ENCODE peak calls at places on chromosomes 13 and 19, in five cellular contexts. F is H7, E is prostate gland, Q is left ventricle myocardium inferior, X is kidney epithelial cell. L is an unnamed sample.

GRCh38 chr19:54432144-54432738 is 16.8 kb upstream of the LENG8 start:
- DNase-seq in F (peak; percentile 15), E (peak; percentile 36), Q (no peak), X (no peak), L (no peak)

GRCh38 chr19:47781590-47782318 is 3.3 kb downstream of the SELENOW start:
- DNase-seq in F (no peak), E (peak; percentile 21), Q (peak; percentile 50), X (no peak), L (no peak)

GRCh38 chr19:14347999-14348889 is 33.0 kb upstream of the ADGRE5 start:
- DNase-seq in F (peak; percentile 97), E (peak; percentile 34), Q (peak; percentile 62), X (no peak), L (no peak)

GRCh38 chr13:48621056-48621455 is 32.7 kb upstream of the CYSLTR2 start:
- DNase-seq in F (no peak), E (no peak), Q (no peak), X (no peak), L (no peak)

GRCh38 chr13:108902557-108903155 is 273.2 kb downstream of the MYO16 start:
- DNase-seq in F (no peak), E (no peak), Q (no peak), X (no peak), L (no peak)

GRCh38 chr19:20233105-20233504 is 66.1 kb downstream of the ZNF486 start:
- DNase-seq in F (no peak), E (no peak), Q (no peak), X (no peak), L (no peak)

GRCh38 chr13:108911807-108912206 is 282.4 kb downstream of the MYO16 start:
- DNase-seq in F (no peak), E (no peak), Q (no peak), X (no peak), L (no peak)

GRCh38 chr19:37997911-37998344 is 90.9 kb downstream of the SIPA1L3 start:
- DNase-seq in F (no peak), E (no peak), Q (no peak), X (peak; percentile 76), L (peak; percentile 65)

GRCh38 chr19:52748336-52748950 is 13.6 kb upstream of the ZNF611 start:
- DNase-seq in F (peak; percentile 50), E (peak; percentile 22), Q (no peak), X (no peak), L (no peak)

GRCh38 chr13:94351292-94352000 is 128.0 kb downstream of the DCT start:
- DNase-seq in F (no peak), E (no peak), Q (no peak), X (peak; percentile 77), L (peak; percentile 68)

GRCh38 chr13:93660664-93661063 is 434.1 kb downstream of the GPC6 start:
- DNase-seq in F (no peak), E (no peak), Q (no peak), X (no peak), L (no peak)

GRCh38 chr13:75319244-75319643 is 162.7 kb downstream of the TBC1D4 start:
- DNase-seq in F (no peak), E (no peak), Q (no peak), X (no peak), L (no peak)

GRCh38 chr13:80180745-80181144 is 160.2 kb downstream of the SPRY2 start:
- DNase-seq in F (no peak), E (no peak), Q (no peak), X (no peak), L (no peak)

GRCh38 chr13:97454699-97455098 is 20.7 kb downstream of the RAP2A start:
- DNase-seq in F (no peak), E (no peak), Q (no peak), X (no peak), L (no peak)

GRCh38 chr19:49691243-49692101 is 556 bp downstream of the CPT1C start:
- DNase-seq in F (peak; percentile 92), E (no peak), Q (peak; percentile 68), X (no peak), L (no peak)

GRCh38 chr13:74206061-74206561 is 71.9 kb upstream of the KLF12 start:
- DNase-seq in F (no peak), E (no peak), Q (no peak), X (no peak), L (peak; percentile 76)

GRCh38 chr13:107799001-107799400 is 416.3 kb downstream of the LIG4 start:
- DNase-seq in F (no peak), E (no peak), Q (no peak), X (no peak), L (peak; percentile 22)

GRCh38 chr13:101706651-101707050 is 254.2 kb downstream of the ITGBL1 start:
- DNase-seq in F (no peak), E (no peak), Q (no peak), X (peak; percentile 69), L (peak; percentile 99)

GRCh38 chr19:17610384-17610783 is 54.9 kb downstream of the COLGALT1 start:
- DNase-seq in F (peak; percentile 72), E (no peak), Q (no peak), X (no peak), L (no peak)

GRCh38 chr13:25686831-25687495 is 315.2 kb downstream of the ATP8A2 start:
- DNase-seq in F (no peak), E (no peak), Q (no peak), X (no peak), L (no peak)

GRCh38 chr13:64551755-64552154 is 2678.4 kb downstream of the PCDH9 start:
- DNase-seq in F (no peak), E (no peak), Q (no peak), X (peak; percentile 18), L (peak; percentile 95)

GRCh38 chr13:30051531-30052060 is 201.2 kb upstream of the UBL3 start:
- DNase-seq in F (no peak), E (no peak), Q (no peak), X (no peak), L (no peak)

GRCh38 chr13:26923824-26924605 is 163.4 kb upstream of the GPR12 start:
- DNase-seq in F (no peak), E (no peak), Q (no peak), X (no peak), L (peak; percentile 26)

DNA sequence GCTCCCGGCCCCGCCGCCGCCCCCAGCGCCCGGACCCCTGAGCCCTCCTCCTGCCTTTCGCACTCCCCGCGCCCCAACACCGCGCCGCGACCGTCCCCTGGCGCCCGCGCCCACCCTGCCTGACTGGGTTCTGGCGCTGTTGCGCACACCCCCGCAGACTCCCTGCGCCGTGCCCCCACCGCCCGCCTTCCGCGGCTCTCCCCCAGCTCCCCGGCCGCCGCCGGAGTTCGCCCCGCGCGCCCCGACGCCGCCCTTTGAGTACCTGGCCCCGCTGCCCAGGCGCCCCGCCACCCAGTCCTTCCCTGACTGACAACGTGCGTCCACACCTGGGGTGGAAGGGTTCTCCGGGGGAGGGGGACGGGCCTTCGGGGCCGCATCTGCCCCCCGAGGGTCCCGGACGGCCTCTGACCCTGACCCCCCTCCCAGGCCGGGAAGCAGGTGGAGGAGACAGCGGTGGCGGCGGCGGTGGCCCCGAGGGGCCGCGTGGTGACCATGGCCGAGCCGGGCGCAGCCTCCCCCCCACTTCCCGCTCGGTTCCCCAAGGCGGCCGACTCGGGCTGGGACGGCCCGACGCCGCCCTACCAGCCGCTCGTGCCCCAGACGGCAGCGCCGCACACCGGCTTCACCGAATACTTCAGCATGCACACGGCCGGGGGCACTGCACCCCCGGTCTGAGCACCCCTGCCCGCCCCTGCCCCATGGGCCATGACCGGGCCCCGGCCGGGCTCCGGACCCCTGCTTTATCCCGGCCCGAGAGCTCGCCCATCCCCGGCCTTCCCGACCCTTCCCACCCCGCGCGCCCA is 1.4 kb upstream of the MEGF8 start:
- DNase-seq in F (peak; percentile 87), E (no peak), Q (no peak), X (no peak), L (no peak)
- H3K4me3 ChIP-seq in F (peak overlapping the region; percentile 47), E (peak overlapping the region; percentile 63), Q (peak overlapping the region; percentile 79), X (no peak overlapping the region), L (no peak overlapping the region)

GRCh38 chr19:18635831-18636182 is 1.0 kb upstream of the KLHL26 start:
- DNase-seq in F (no peak), E (no peak), Q (no peak), X (no peak), L (no peak)
- H3K4me3 ChIP-seq in F (no peak overlapping the region), E (peak overlapping the region; percentile 70), Q (peak overlapping the region; percentile 87), X (no peak overlapping the region), L (peak overlapping the region; percentile 72)

DNA sequence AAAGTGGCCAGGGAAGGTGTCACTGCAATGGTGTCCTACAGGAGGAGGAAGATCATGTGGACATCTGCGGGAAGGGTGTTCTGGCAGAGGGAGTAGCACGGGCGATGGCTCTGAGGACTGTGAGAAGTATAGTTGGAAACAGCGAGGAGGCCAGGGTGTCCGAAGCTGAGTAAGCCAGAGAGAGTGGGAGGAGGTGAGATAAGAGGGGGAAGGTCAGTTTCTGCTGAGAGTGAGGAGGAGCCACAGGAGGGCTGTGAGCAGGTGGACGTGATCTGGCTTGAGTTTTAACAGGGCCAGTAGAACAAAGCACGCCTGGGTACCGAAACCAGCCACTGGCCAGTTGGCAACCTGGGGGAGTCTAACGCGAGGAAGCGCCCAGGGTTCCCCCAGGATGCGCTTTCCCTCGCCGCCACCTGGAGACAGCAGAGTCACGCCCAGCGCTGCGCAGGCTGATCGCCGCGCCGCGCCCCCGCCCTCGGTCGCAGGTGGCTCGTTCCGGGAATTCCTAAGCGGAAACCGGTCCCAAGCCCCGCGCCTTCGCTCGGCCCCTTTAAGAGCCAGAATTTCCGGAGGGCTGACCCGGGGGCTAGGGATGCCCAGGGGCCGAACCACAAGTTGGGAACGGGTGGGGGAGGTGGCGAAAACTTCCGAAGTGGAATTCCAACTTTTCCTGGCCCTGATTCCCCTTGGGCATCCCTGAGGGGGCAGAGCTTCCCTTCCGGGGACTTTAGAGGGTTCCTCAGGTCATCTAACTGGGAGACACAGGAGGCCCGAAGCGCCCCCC is 1.1 kb upstream of the LSR start:
- DNase-seq in F (peak; percentile 97), E (peak; percentile 88), Q (no peak), X (peak; percentile 70), L (no peak)
- H3K4me3 ChIP-seq in F (peak overlapping the region; percentile 93), E (peak overlapping the region; percentile 64), Q (peak overlapping the region; percentile 67), X (peak overlapping the region; percentile 89), L (no peak overlapping the region)

GRCh38 chr19:2533686-2534085 is 57.8 kb downstream of the GADD45B start:
- DNase-seq in F (no peak), E (no peak), Q (no peak), X (no peak), L (no peak)

GRCh38 chr19:2533072-2533425 is 57.1 kb downstream of the GADD45B start:
- DNase-seq in F (no peak), E (no peak), Q (no peak), X (no peak), L (no peak)

GRCh38 chr19:2536461-2536860 is 60.5 kb downstream of the GADD45B start:
- DNase-seq in F (peak; percentile 35), E (no peak), Q (no peak), X (no peak), L (no peak)

GRCh38 chr19:2532252-2533071 is 56.5 kb downstream of the GADD45B start:
- DNase-seq in F (no peak), E (peak; percentile 42), Q (no peak), X (no peak), L (peak; percentile 92)

GRCh38 chr19:2534374-2535050 is 58.6 kb downstream of the GADD45B start:
- DNase-seq in F (peak; percentile 19), E (no peak), Q (no peak), X (no peak), L (no peak)
- H3K4me3 ChIP-seq in F (no peak overlapping the region), E (no peak overlapping the region), Q (no peak overlapping the region), X (no peak overlapping the region), L (no peak overlapping the region)

GRCh38 chr19:5691930-5692784 is 2.1 kb downstream of the RPL36 start:
- DNase-seq in F (peak; percentile 81), E (no peak), Q (no peak), X (no peak), L (no peak)
- H3K4me3 ChIP-seq in F (peak overlapping the region; percentile 80), E (peak overlapping the region; percentile 73), Q (peak overlapping the region; percentile 96), X (peak overlapping the region; percentile 96), L (peak overlapping the region; percentile 95)

GRCh38 chr19:45448887-45449299 is 18.9 kb upstream of the FOSB start:
- DNase-seq in F (no peak), E (no peak), Q (no peak), X (no peak), L (no peak)
- H3K4me3 ChIP-seq in F (no peak overlapping the region), E (no peak overlapping the region), Q (no peak overlapping the region), X (no peak overlapping the region), L (no peak overlapping the region)

GRCh38 chr13:50843256-50844043 is at the start of gene DLEU7:
- DNase-seq in F (peak; percentile 81), E (no peak), Q (no peak), X (no peak), L (no peak)
- H3K4me3 ChIP-seq in F (peak within 1 kb of the TSS; percentile 50), E (peak within 1 kb of the TSS; percentile 9), Q (peak within 1 kb of the TSS; percentile 60), X (peak within 1 kb of the TSS; percentile 24), L (peak within 1 kb of the TSS; percentile 25)

L was measured in skeletal muscle cell.